ENCODE peak calls at places on chromosome 17, in seven cellular contexts. E, R, U, Q, A, Z and C are unnamed samples.

GRCh38 chr17:8961861-8962260 is 3.6 kb downstream of the PIK3R5 start:
- DNase-seq in E (no peak), R (no peak), U (no peak), Q (no peak), A (no peak), Z (no peak), C (no peak)

GRCh38 chr17:18217412-18218015 is 7.9 kb upstream of the LLGL1 start:
- DNase-seq in E (peak; percentile 97), R (peak; percentile 37), U (peak; percentile 66), Q (peak; percentile 93), A (peak; percentile 73), Z (peak; percentile 75), C (peak; percentile 62)

GRCh38 chr17:80656590-80656989 is 112.0 kb downstream of the RPTOR start:
- DNase-seq in E (no peak), R (no peak), U (no peak), Q (no peak), A (no peak), Z (no peak), C (no peak)

GRCh38 chr17:66347661-66348604 is 45.5 kb downstream of the PRKCA start:
- DNase-seq in E (no peak), R (no peak), U (peak; percentile 38), Q (no peak), A (no peak), Z (peak; percentile 83), C (peak; percentile 32)

GRCh38 chr17:2398655-2399571 is 1.9 kb downstream of the MNT start:
- DNase-seq in E (peak; percentile 70), R (no peak), U (peak; percentile 83), Q (peak; percentile 91), A (peak; percentile 65), Z (peak; percentile 91), C (peak; percentile 75)

GRCh38 chr17:42155614-42156045 is 841 bp upstream of the RAB5C start:
- DNase-seq in E (no peak), R (no peak), U (no peak), Q (peak; percentile 71), A (no peak), Z (no peak), C (no peak)

GRCh38 chr17:78957076-78957475 is 22.6 kb downstream of the LGALS3BP start:
- DNase-seq in E (no peak), R (no peak), U (peak; percentile 58), Q (no peak), A (no peak), Z (peak; percentile 65), C (peak; percentile 34)

GRCh38 chr17:67994827-67995567 is 1.3 kb downstream of the C17orf58 start:
- DNase-seq in E (peak; percentile 57), R (peak; percentile 5), U (peak; percentile 79), Q (peak; percentile 26), A (no peak), Z (peak; percentile 86), C (peak; percentile 82)

GRCh38 chr17:72244942-72245341 is 124.1 kb downstream of the SOX9 start:
- DNase-seq in E (no peak), R (no peak), U (peak; percentile 15), Q (no peak), A (no peak), Z (peak; percentile 26), C (no peak)

GRCh38 chr17:39196191-39196819 is 1.2 kb downstream of the CACNB1 start:
- DNase-seq in E (peak; percentile 45), R (no peak), U (no peak), Q (no peak), A (no peak), Z (no peak), C (no peak)

GRCh38 chr17:5437721-5438317 is 1.1 kb downstream of the C1QBP start:
- DNase-seq in E (no peak), R (no peak), U (no peak), Q (no peak), A (no peak), Z (peak; percentile 89), C (peak; percentile 13)

GRCh38 chr17:43669971-43670644 is 8.4 kb upstream of the MEOX1 start:
- DNase-seq in E (no peak), R (no peak), U (no peak), Q (peak; percentile 85), A (no peak), Z (no peak), C (no peak)

GRCh38 chr17:80110927-80111701 is 9.7 kb downstream of the GAA start:
- DNase-seq in E (no peak), R (no peak), U (no peak), Q (peak; percentile 84), A (no peak), Z (no peak), C (no peak)

GRCh38 chr17:32551186-32551955 is 64.6 kb downstream of the CDK5R1 start:
- DNase-seq in E (no peak), R (no peak), U (peak; percentile 35), Q (no peak), A (no peak), Z (peak; percentile 74), C (peak; percentile 6)

GRCh38 chr17:3636908-3637373 is 381 bp downstream of the CTNS start:
- DNase-seq in E (no peak), R (no peak), U (no peak), Q (no peak), A (no peak), Z (no peak), C (no peak)

GRCh38 chr17:48077555-48077954 is 23.7 kb downstream of the CBX1 start:
- DNase-seq in E (no peak), R (no peak), U (no peak), Q (no peak), A (no peak), Z (no peak), C (no peak)

GRCh38 chr17:77999413-78000173 is 41.1 kb downstream of the TNRC6C start:
- DNase-seq in E (peak; percentile 14), R (no peak), U (peak; percentile 55), Q (no peak), A (no peak), Z (peak; percentile 37), C (peak; percentile 40)

GRCh38 chr17:40559016-40559853 is 6.0 kb downstream of the CCR7 start:
- DNase-seq in E (no peak), R (no peak), U (peak; percentile 47), Q (peak; percentile 52), A (no peak), Z (no peak), C (no peak)

GRCh38 chr17:43211123-43211479 is 574 bp upstream of the TMEM106A start:
- DNase-seq in E (no peak), R (no peak), U (no peak), Q (no peak), A (no peak), Z (peak; percentile 15), C (peak; percentile 11)

GRCh38 chr17:81706757-81707624 is 3.8 kb downstream of the MRPL12 start:
- DNase-seq in E (no peak), R (no peak), U (no peak), Q (no peak), A (no peak), Z (no peak), C (no peak)

GRCh38 chr17:81128774-81129173 is 36.5 kb upstream of the PVALEF start:
- DNase-seq in E (no peak), R (no peak), U (no peak), Q (no peak), A (no peak), Z (no peak), C (no peak)

GRCh38 chr17:50037321-50038107 is 18.4 kb upstream of the ITGA3 start:
- DNase-seq in E (no peak), R (no peak), U (peak; percentile 78), Q (peak; percentile 62), A (no peak), Z (peak; percentile 91), C (peak; percentile 83)

GRCh38 chr17:6323626-6324356 is 111.1 kb downstream of the AIPL1 start:
- DNase-seq in E (no peak), R (no peak), U (no peak), Q (peak; percentile 71), A (peak; percentile 36), Z (peak; percentile 17), C (no peak)

GRCh38 chr17:37301288-37301687 is 74.5 kb upstream of the C17orf78 start:
- DNase-seq in E (no peak), R (no peak), U (peak; percentile 58), Q (peak; percentile 81), A (no peak), Z (no peak), C (peak; percentile 78)

GRCh38 chr17:19460695-19461094 is 49.7 kb downstream of the RNF112 start:
- DNase-seq in E (no peak), R (no peak), U (no peak), Q (peak; percentile 45), A (no peak), Z (no peak), C (peak; percentile 54)